ENCODE peak calls at places on chromosomes 16 and 17, in five cellular contexts. One of them, this sample, is unnamed. For H3K4me1, the result is how much of the 10 kb centered on the place peaks cover.

GRCh38 chr17:2794116-2794803 is 2.0 kb upstream of the RAP1GAP2 start:
- DNase-seq in pancreas: no peak
- DNase-seq in suprapubic skin: no peak
- DNase-seq in psoas muscle: no peak
- DNase-seq in cardiac muscle cell: no peak
- DNase-seq in this sample: no peak

GRCh38 chr16:47477680-47478079 is 16.5 kb downstream of the PHKB start:
- DNase-seq in pancreas: no peak
- DNase-seq in cardiac muscle cell: peak
- DNase-seq in psoas muscle: no peak
- DNase-seq in suprapubic skin: no peak
- DNase-seq in this sample: no peak

GRCh38 chr16:30413116-30413806 is 5.9 kb downstream of the ZNF771 start:
- DNase-seq in suprapubic skin: no peak
- DNase-seq in pancreas: no peak
- DNase-seq in cardiac muscle cell: no peak
- DNase-seq in psoas muscle: no peak
- DNase-seq in this sample: no peak

GRCh38 chr16:53504161-53504663 is 1.2 kb upstream of the AKTIP start:
- DNase-seq in cardiac muscle cell: peak
- DNase-seq in suprapubic skin: no peak
- DNase-seq in psoas muscle: peak
- DNase-seq in pancreas: peak
- DNase-seq in this sample: peak

GRCh38 chr17:19507673-19508326 is 25.9 kb upstream of the SLC47A1 start:
- DNase-seq in suprapubic skin: peak
- DNase-seq in cardiac muscle cell: peak
- DNase-seq in psoas muscle: peak
- DNase-seq in pancreas: peak
- DNase-seq in this sample: peak

GRCh38 chr16:10138881-10139280 is 43.3 kb downstream of the GRIN2A start:
- DNase-seq in cardiac muscle cell: no peak
- DNase-seq in pancreas: no peak
- DNase-seq in suprapubic skin: no peak
- DNase-seq in psoas muscle: no peak
- DNase-seq in this sample: no peak

GRCh38 chr17:55607736-55608341 is 96.6 kb upstream of the SMIM36 start:
- DNase-seq in suprapubic skin: no peak
- DNase-seq in pancreas: no peak
- DNase-seq in psoas muscle: no peak
- DNase-seq in cardiac muscle cell: peak
- DNase-seq in this sample: peak

GRCh38 chr17:10265100-10265810 is 66.8 kb upstream of the GAS7 start:
- DNase-seq in psoas muscle: no peak
- DNase-seq in suprapubic skin: no peak
- DNase-seq in pancreas: no peak
- DNase-seq in cardiac muscle cell: peak
- DNase-seq in this sample: no peak

GRCh38 chr17:60149691-60150582 is at the start of gene CA4:
- DNase-seq in pancreas: peak
- DNase-seq in suprapubic skin: no peak
- DNase-seq in cardiac muscle cell: no peak
- DNase-seq in psoas muscle: no peak
- DNase-seq in this sample: peak

GRCh38 chr17:72520665-72521303 is 400.0 kb downstream of the SOX9 start:
- DNase-seq in psoas muscle: no peak
- DNase-seq in pancreas: no peak
- DNase-seq in cardiac muscle cell: no peak
- DNase-seq in suprapubic skin: no peak
- DNase-seq in this sample: no peak

GRCh38 chr17:72518333-72518732 is 397.5 kb downstream of the SOX9 start:
- DNase-seq in cardiac muscle cell: no peak
- DNase-seq in psoas muscle: no peak
- DNase-seq in pancreas: no peak
- DNase-seq in suprapubic skin: no peak
- DNase-seq in this sample: no peak

GRCh38 chr17:72517413-72518237 is 396.8 kb downstream of the SOX9 start:
- DNase-seq in psoas muscle: no peak
- DNase-seq in pancreas: no peak
- DNase-seq in suprapubic skin: no peak
- DNase-seq in cardiac muscle cell: no peak
- DNase-seq in this sample: no peak

GRCh38 chr17:72518810-72519597 is 398.2 kb downstream of the SOX9 start:
- DNase-seq in cardiac muscle cell: no peak
- DNase-seq in psoas muscle: no peak
- DNase-seq in pancreas: peak
- DNase-seq in suprapubic skin: no peak
- DNase-seq in this sample: no peak

DNA sequence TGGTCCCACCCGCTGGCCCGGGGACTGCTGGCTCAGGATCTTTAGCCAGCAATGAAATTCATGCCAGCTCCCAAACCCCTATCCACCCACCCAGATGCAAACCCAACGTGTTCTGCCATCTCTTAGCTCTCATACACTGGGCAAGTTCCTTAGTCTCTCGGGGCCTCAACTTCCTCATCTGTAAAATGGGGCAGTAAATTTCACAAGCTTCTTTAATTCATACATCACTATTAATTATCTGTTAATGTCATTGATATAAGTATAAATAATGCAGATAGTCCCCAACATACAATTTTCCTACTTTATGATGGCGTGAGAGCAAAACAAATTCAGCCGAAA is 398.7 kb downstream of the SOX9 start:
- DNase-seq in psoas muscle: no peak
- DNase-seq in cardiac muscle cell: no peak
- DNase-seq in pancreas: no peak
- DNase-seq in suprapubic skin: no peak
- DNase-seq in this sample: no peak
- H3K4me1 ChIP-seq in psoas muscle: under half
- H3K4me1 ChIP-seq in cardiac muscle cell: under half
- H3K4me1 ChIP-seq in pancreas: half or more
- H3K4me1 ChIP-seq in suprapubic skin: under half
- H3K4me1 ChIP-seq in this sample: under half

DNA sequence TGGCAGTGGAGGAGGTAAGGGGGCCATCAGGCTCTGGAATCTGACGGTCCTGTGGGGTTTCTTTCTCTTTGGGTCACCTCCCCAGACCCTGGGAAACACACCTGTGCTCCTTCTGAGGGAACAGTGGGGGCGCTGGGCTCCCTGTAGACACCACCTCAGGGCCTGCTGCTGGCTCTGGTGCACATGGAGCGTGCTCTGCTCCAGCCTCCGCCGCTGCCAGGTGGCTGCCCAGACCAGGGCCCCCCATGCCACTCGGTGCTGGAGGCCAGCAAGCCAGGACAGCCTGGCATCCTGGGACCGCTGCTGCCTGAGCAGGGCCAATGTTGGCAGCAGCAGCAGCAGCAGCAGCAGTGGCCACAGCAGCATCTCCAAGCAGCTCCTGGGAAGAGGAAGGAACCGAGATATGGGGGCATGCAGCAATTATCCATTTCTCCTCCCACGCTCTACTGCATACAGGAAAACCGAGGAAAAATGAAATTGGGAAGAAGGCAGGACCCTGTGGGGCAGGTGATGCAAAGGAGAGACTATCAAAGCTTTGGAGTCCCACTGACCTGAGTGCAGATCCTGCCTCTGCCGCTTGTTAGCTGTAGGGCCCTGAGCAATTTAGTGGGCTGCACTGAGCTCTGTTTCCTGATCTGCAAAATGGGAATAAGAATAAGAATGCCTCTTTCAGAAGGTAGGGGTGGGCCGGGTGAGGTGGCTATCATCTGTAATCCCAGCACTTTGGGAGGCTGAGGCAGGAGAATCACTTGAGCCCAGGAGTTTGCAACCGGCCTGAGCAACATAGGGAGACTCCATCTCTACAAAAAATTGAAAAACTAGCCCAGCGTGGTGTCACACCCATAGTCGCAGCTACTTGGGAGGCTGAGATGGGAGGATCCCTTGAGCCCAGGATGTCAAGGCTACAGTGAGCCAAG is 820 bp downstream of the GHDC start:
- DNase-seq in suprapubic skin: no peak
- DNase-seq in psoas muscle: no peak
- DNase-seq in cardiac muscle cell: no peak
- DNase-seq in pancreas: peak
- DNase-seq in this sample: no peak
- H3K27ac ChIP-seq in suprapubic skin: peak
- H3K27ac ChIP-seq in psoas muscle: peak
- H3K27ac ChIP-seq in cardiac muscle cell: no peak
- H3K27ac ChIP-seq in pancreas: no peak
- H3K27ac ChIP-seq in this sample: peak

DNA sequence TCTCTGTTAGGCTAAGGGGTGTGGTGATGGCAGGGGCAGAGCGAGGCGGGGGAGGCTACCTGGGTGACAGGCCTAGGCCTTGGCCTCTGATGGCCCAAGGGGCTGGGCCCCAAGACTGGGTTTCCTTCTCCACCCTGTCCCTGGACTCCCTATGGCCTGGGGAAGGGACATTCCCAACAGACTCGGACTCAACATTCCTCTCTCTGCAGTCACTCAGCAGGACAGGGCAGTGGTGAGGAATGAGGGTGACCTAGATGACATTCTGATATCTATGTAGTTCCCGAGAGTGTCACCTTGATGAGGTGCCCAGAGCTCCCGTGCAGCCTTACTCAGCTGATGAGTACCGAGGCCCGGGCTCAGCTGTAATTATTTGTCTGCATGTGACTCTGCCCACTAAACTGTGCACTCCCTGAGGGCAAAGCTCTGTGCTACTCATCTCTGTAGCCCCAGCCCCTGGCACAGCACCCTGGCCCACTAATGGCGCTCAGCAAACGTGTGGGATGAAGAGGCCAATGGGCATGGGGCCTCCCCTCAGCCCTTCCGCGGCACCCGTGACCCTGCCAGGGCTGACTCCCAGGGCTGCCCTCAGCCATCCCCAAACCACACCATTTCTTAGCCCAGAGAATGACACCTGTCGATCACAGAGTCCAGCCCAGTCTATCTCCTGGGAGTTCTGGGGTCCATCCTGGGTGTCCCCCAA is 2.2 kb downstream of the PLCD3 start:
- DNase-seq in suprapubic skin: no peak
- DNase-seq in pancreas: peak
- DNase-seq in psoas muscle: no peak
- DNase-seq in cardiac muscle cell: no peak
- DNase-seq in this sample: no peak
- H3K4me1 ChIP-seq in suprapubic skin: half or more
- H3K4me1 ChIP-seq in pancreas: under half
- H3K4me1 ChIP-seq in psoas muscle: half or more
- H3K4me1 ChIP-seq in cardiac muscle cell: under half
- H3K4me1 ChIP-seq in this sample: half or more

GRCh38 chr16:23373436-23374219 is 71.5 kb downstream of the SCNN1B start:
- DNase-seq in pancreas: peak
- DNase-seq in cardiac muscle cell: no peak
- DNase-seq in suprapubic skin: no peak
- DNase-seq in psoas muscle: no peak
- DNase-seq in this sample: no peak

GRCh38 chr16:23375643-23376042 is 73.5 kb downstream of the SCNN1B start:
- DNase-seq in cardiac muscle cell: no peak
- DNase-seq in pancreas: no peak
- DNase-seq in suprapubic skin: no peak
- DNase-seq in psoas muscle: no peak
- DNase-seq in this sample: no peak

GRCh38 chr16:23371368-23371767 is 69.3 kb downstream of the SCNN1B start:
- DNase-seq in pancreas: no peak
- DNase-seq in psoas muscle: no peak
- DNase-seq in cardiac muscle cell: no peak
- DNase-seq in suprapubic skin: no peak
- DNase-seq in this sample: no peak

GRCh38 chr16:23377071-23377931 is 75.2 kb downstream of the SCNN1B start:
- DNase-seq in suprapubic skin: no peak
- DNase-seq in psoas muscle: no peak
- DNase-seq in pancreas: no peak
- DNase-seq in cardiac muscle cell: no peak
- DNase-seq in this sample: no peak

DNA sequence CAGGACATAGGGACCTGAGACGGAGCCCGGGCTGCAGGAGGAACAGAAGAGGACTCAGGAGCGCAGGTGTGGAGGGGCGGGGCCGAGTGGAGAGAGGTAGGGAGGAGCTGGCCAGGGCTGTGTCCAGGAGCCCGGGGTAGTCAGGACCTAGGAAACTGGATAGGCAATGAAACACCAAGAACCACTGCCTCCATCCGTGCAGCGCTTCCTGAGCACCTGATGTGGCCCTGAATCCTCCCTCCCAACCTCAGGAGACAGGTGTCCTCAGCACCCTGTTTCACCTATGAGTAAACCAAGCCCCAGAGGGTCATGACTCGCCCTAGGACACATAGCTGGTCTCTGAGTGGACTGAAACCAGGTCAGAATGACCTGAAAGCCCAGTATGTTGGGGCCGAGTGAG is 72.6 kb downstream of the SCNN1B start:
- DNase-seq in cardiac muscle cell: no peak
- DNase-seq in psoas muscle: no peak
- DNase-seq in suprapubic skin: no peak
- DNase-seq in pancreas: peak
- DNase-seq in this sample: no peak
- H3K27ac ChIP-seq in cardiac muscle cell: no peak
- H3K27ac ChIP-seq in psoas muscle: no peak
- H3K27ac ChIP-seq in suprapubic skin: no peak
- H3K27ac ChIP-seq in pancreas: no peak
- H3K27ac ChIP-seq in this sample: no peak

GRCh38 chr16:68247932-68248331 is 2.8 kb downstream of the PLA2G15 start:
- DNase-seq in pancreas: peak
- DNase-seq in suprapubic skin: no peak
- DNase-seq in psoas muscle: peak
- DNase-seq in cardiac muscle cell: no peak
- DNase-seq in this sample: no peak
- H3K4me1 ChIP-seq in pancreas: under half
- H3K4me1 ChIP-seq in suprapubic skin: half or more
- H3K4me1 ChIP-seq in psoas muscle: half or more
- H3K4me1 ChIP-seq in cardiac muscle cell: under half
- H3K4me1 ChIP-seq in this sample: half or more

GRCh38 chr17:35063514-35064223 is at the start of gene RFFL:
- DNase-seq in cardiac muscle cell: peak
- DNase-seq in pancreas: peak
- DNase-seq in suprapubic skin: peak
- DNase-seq in psoas muscle: peak
- DNase-seq in this sample: peak

GRCh38 chr17:35068249-35068648 is 4.7 kb upstream of the RFFL start:
- DNase-seq in suprapubic skin: no peak
- DNase-seq in psoas muscle: no peak
- DNase-seq in cardiac muscle cell: no peak
- DNase-seq in pancreas: no peak
- DNase-seq in this sample: no peak

GRCh38 chr17:35062284-35062683 is 1.2 kb downstream of the RFFL start:
- DNase-seq in psoas muscle: no peak
- DNase-seq in cardiac muscle cell: no peak
- DNase-seq in suprapubic skin: no peak
- DNase-seq in pancreas: no peak
- DNase-seq in this sample: no peak

GRCh38 chr17:35069311-35069710 is 5.8 kb upstream of the RFFL start:
- DNase-seq in suprapubic skin: no peak
- DNase-seq in cardiac muscle cell: no peak
- DNase-seq in pancreas: no peak
- DNase-seq in psoas muscle: no peak
- DNase-seq in this sample: no peak

GRCh38 chr17:35065880-35066279 is 2.4 kb upstream of the RFFL start:
- DNase-seq in pancreas: no peak
- DNase-seq in suprapubic skin: no peak
- DNase-seq in psoas muscle: no peak
- DNase-seq in cardiac muscle cell: no peak
- DNase-seq in this sample: no peak
- H3K27ac ChIP-seq in pancreas: no peak
- H3K27ac ChIP-seq in suprapubic skin: no peak
- H3K27ac ChIP-seq in psoas muscle: no peak
- H3K27ac ChIP-seq in cardiac muscle cell: no peak
- H3K27ac ChIP-seq in this sample: no peak

This sample was measured in heart right ventricle.